ENCODE peak calls at places on chromosomes 7 and 10, in five cellular contexts. T is transverse colon, C is Panc1, A is heart left ventricle, U is GM23248. Q is an unnamed sample. For H3K27me3, the result is how much of the 10 kb centered on the place peaks cover.

GRCh38 chr7:52682993-52683392 is 352.4 kb upstream of the POM121L12 start:
- DNase-seq in T (no peak), C (no peak), A (no peak), U (no peak), Q (no peak)

GRCh38 chr10:119688033-119688508 is 36.9 kb downstream of the BAG3 start:
- DNase-seq in T (no peak), C (no peak), A (no peak), U (no peak), Q (no peak)

GRCh38 chr10:88990528-88991160 is at the start of gene FAS:
- DNase-seq in T (peak), C (no peak), A (peak), U (peak), Q (no peak)

GRCh38 chr10:132860527-132860926 is 74.6 kb upstream of the NKX6-2 start:
- DNase-seq in T (no peak), C (no peak), A (peak), U (no peak), Q (no peak)

GRCh38 chr10:121497513-121497912 is 100.7 kb downstream of the FGFR2 start:
- DNase-seq in T (peak), C (no peak), A (no peak), U (no peak), Q (no peak)

GRCh38 chr10:104013489-104013888 is 46.5 kb downstream of the SLK start:
- DNase-seq in T (no peak), C (no peak), A (no peak), U (no peak), Q (no peak)

GRCh38 chr7:32219416-32219815 is 149.2 kb upstream of the PDE1C start:
- DNase-seq in T (no peak), C (no peak), A (no peak), U (no peak), Q (no peak)

GRCh38 chr7:125147047-125147446 is 217.4 kb upstream of the POT1 start:
- DNase-seq in T (no peak), C (no peak), A (no peak), U (no peak), Q (no peak)

GRCh38 chr10:113000876-113001598 is 51.0 kb downstream of the TCF7L2 start:
- DNase-seq in T (peak), C (no peak), A (no peak), U (peak), Q (no peak)

GRCh38 chr7:89623018-89623672 is 531.1 kb upstream of the STEAP1 start:
- DNase-seq in T (no peak), C (peak), A (no peak), U (peak), Q (peak)

GRCh38 chr7:33501368-33501767 is 372.0 kb downstream of the BBS9 start:
- DNase-seq in T (no peak), C (no peak), A (no peak), U (no peak), Q (no peak)

GRCh38 chr10:84391326-84391725 is 62.9 kb downstream of the CCSER2 start:
- DNase-seq in T (no peak), C (no peak), A (no peak), U (no peak), Q (no peak)

GRCh38 chr7:127536426-127537152 is 48.8 kb downstream of the GCC1 start:
- DNase-seq in T (no peak), C (no peak), A (no peak), U (peak), Q (no peak)

GRCh38 chr10:29105516-29106215 is 183.2 kb upstream of the LYZL1 start:
- DNase-seq in T (no peak), C (no peak), A (no peak), U (peak), Q (no peak)

GRCh38 chr10:133257489-133258065 is 19.1 kb downstream of the ADAM8 start:
- DNase-seq in T (peak), C (no peak), A (peak), U (peak), Q (no peak)

GRCh38 chr7:11714205-11714604 is 117.8 kb downstream of the THSD7A start:
- DNase-seq in T (no peak), C (no peak), A (no peak), U (no peak), Q (no peak)

GRCh38 chr7:105389090-105389650 is 449 bp upstream of the SRPK2 start:
- DNase-seq in T (peak), C (no peak), A (no peak), U (peak), Q (no peak)

GRCh38 chr10:85795460-85795859 is 571.1 kb downstream of the GRID1 start:
- DNase-seq in T (no peak), C (no peak), A (no peak), U (no peak), Q (no peak)

GRCh38 chr10:34145751-34146150 is 669.3 kb downstream of the PARD3 start:
- DNase-seq in T (no peak), C (no peak), A (no peak), U (peak), Q (no peak)

GRCh38 chr10:127849896-127850295 is 42.8 kb downstream of the CLRN3 start:
- DNase-seq in T (no peak), C (no peak), A (no peak), U (no peak), Q (no peak)

GRCh38 chr10:88754272-88754671 is 5.5 kb upstream of the LIPN start:
- DNase-seq in T (no peak), C (no peak), A (no peak), U (peak), Q (no peak)

GRCh38 chr10:119852822-119853221 is 19.8 kb downstream of the MCMBP start:
- DNase-seq in T (no peak), C (no peak), A (no peak), U (no peak), Q (no peak)

GRCh38 chr7:150986099-150986512 is 4.7 kb upstream of the NOS3 start:
- DNase-seq in T (peak), C (no peak), A (peak), U (peak), Q (no peak)

GRCh38 chr10:76733441-76733840 is 904.2 kb downstream of the KCNMA1 start:
- DNase-seq in T (no peak), C (no peak), A (no peak), U (no peak), Q (no peak)

GRCh38 chr10:101065479-101066145 is 3.8 kb downstream of the KAZALD1 start:
- DNase-seq in T (no peak), C (no peak), A (no peak), U (peak), Q (no peak)

GRCh38 chr10:95295031-95295755 is 4.4 kb upstream of the PDLIM1 start:
- DNase-seq in T (peak), C (no peak), A (no peak), U (peak), Q (no peak)

GRCh38 chr7:27148776-27149641 is 1.4 kb upstream of the HOXA6 start:
- DNase-seq in T (peak), C (no peak), A (no peak), U (peak), Q (no peak)

GRCh38 chr10:128152741-128153583 is 26.7 kb upstream of the MKI67 start:
- DNase-seq in T (no peak), C (no peak), A (no peak), U (no peak), Q (no peak)

GRCh38 chr7:156603004-156603403 is 37.6 kb upstream of the RNF32 start:
- DNase-seq in T (peak), C (no peak), A (no peak), U (no peak), Q (no peak)

GRCh38 chr7:8149222-8149621 is 112.7 kb downstream of the ICA1 start:
- DNase-seq in T (no peak), C (no peak), A (no peak), U (no peak), Q (no peak)

GRCh38 chr7:121195859-121196588 is 132.8 kb upstream of the WNT16 start:
- DNase-seq in T (no peak), C (no peak), A (no peak), U (no peak), Q (no peak)

GRCh38 chr7:112116894-112117293 is 89.3 kb downstream of the DOCK4 start:
- DNase-seq in T (no peak), C (no peak), A (no peak), U (no peak), Q (no peak)

GRCh38 chr10:27820637-27821036 is 75.0 kb upstream of the MKX start:
- DNase-seq in T (no peak), C (no peak), A (no peak), U (no peak), Q (no peak)

GRCh38 chr7:47755248-47755647 is 173.3 kb upstream of the TNS3 start:
- DNase-seq in T (no peak), C (no peak), A (no peak), U (no peak), Q (no peak)

GRCh38 chr7:30788640-30789333 is 17.6 kb downstream of the MINDY4 start:
- DNase-seq in T (no peak), C (no peak), A (no peak), U (no peak), Q (no peak)

GRCh38 chr7:42876182-42877068 is 35.4 kb downstream of the C7orf25 start:
- DNase-seq in T (peak), C (peak), A (no peak), U (peak), Q (peak)

GRCh38 chr10:51257511-51258248 is 183.4 kb downstream of the PRKG1 start:
- DNase-seq in T (no peak), C (no peak), A (no peak), U (peak), Q (no peak)

GRCh38 chr7:87146740-87147386 is 5.4 kb upstream of the DMTF1 start:
- DNase-seq in T (no peak), C (no peak), A (no peak), U (no peak), Q (no peak)

GRCh38 chr7:7212612-7213011 is 30.3 kb downstream of the C1GALT1 start:
- DNase-seq in T (no peak), C (no peak), A (no peak), U (peak), Q (no peak)

GRCh38 chr7:16669581-16669980 is 23.6 kb downstream of the BZW2 start:
- DNase-seq in T (no peak), C (no peak), A (no peak), U (peak), Q (no peak)

GRCh38 chr7:16667355-16667754 is 21.4 kb downstream of the BZW2 start:
- DNase-seq in T (no peak), C (no peak), A (no peak), U (no peak), Q (no peak)

GRCh38 chr7:16668978-16669377 is 23.0 kb downstream of the BZW2 start:
- DNase-seq in T (no peak), C (no peak), A (no peak), U (peak), Q (no peak)

GRCh38 chr7:16670021-16670420 is 24.0 kb downstream of the BZW2 start:
- DNase-seq in T (no peak), C (no peak), A (no peak), U (peak), Q (no peak)

GRCh38 chr7:16668049-16668858 is 22.3 kb downstream of the BZW2 start:
- DNase-seq in T (peak), C (peak), A (peak), U (peak), Q (no peak)
- H3K27ac ChIP-seq in T (peak), C (peak), A (peak), U (peak), Q (no peak)

DNA sequence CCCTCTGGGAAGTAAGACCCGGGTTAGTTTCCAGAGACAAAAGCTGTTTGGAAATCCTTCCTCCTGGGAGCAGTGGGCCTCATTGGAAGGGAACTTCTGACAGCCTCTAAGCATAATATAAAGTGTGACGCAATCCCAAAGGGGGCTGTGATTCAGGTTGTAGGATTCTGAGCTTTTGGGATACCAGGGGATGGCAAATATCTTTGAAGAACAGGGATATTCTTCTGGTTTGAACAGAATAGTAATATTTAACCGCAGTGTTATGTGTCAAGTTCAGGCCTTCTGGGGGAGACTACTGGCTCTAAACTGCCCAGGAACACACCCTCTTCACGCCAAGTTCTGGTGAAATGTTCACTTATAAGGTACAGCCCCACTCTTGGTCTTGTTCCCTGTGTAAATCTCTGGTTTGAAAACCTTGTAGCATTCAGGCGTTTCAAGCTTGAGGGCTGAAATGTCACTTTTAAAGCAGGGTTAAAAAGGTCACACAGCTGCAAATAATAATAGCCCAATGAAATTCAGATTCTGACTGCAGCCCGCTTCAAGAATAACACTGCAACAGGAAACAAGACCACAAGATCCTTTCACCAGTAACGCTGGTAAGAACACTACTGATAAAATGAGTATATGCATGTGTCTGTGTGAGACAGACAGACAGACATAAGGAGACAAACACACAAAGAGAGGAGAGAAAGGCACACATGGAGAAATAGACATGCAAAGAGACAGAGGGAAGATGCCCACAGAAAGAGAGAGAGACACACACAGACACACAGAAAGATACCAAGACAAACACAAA is 69.0 kb downstream of the CREB5 start:
- DNase-seq in T (no peak), C (no peak), A (no peak), U (peak), Q (no peak)
- H3K4me3 ChIP-seq in T (no peak), C (no peak), A (no peak), U (no peak), Q (no peak)

DNA sequence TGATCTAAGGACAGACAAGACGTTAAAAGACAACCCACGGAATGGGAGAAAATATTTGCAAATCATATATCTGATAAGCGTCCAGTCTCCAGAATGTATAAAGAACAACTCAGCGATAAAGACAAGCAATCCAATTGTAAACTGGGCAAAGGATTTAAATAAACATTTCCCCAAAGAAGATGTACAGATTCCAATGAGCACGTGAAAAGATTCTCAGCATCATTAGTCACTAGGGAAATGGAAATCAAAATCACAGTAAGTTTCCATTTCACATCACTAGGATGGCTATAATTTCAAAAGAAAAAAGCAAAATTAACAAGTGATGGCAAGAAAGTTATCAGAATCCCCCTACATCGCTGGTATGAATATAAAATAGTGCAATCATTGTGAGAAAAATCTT is 316.1 kb downstream of the SFMBT2 start:
- DNase-seq in T (no peak), C (no peak), A (no peak), U (no peak), Q (no peak)
- H3K27me3 ChIP-seq in T (under half), C (under half), A (under half), U (under half), Q (under half)

DNA sequence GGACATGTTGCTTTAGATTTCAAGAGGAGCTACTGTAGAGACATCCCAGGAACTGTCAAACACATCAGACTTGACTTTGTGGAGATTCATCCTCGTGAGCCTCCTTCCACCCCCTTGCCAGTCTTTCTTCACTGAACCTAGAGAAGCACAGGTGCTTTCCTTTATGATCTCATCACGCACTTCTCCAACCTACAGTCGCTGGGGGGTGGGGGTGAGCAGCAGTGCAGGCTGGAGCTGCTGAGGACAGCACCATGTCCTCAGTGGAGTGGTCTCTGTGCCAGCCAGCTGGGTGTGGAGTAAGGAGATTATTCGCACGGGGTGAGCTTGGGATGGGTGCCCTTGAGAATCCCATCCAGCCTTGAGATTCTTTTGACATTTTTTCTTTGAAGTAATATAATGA is 88.1 kb downstream of the VOPP1 start:
- DNase-seq in T (no peak), C (no peak), A (no peak), U (no peak), Q (no peak)
- H3K27ac ChIP-seq in T (no peak), C (no peak), A (no peak), U (no peak), Q (no peak)

DNA sequence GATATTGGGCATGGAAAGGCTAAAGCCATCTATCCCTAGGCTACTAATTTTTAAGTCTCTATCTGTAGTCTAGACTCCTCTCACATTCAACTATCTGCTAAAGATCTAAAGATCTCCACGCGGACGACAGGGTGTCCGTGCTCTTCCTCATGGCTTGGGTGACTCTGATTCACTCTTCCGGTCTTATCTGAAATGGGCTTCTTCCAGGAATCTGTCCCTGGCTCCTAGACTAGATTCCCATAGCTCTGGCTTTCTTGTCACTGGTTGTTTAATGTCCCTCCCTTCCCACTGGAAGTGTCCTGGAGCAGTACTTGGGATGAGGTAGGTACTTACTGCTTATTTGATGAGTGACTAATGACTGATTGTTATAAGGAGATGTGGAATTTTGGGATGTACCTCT is 62.0 kb upstream of the PODXL start:
- DNase-seq in T (no peak), C (no peak), A (no peak), U (no peak), Q (no peak)
- H3K4me3 ChIP-seq in T (no peak), C (no peak), A (no peak), U (no peak), Q (no peak)

Q was measured in iPS DF 6.9.